ENCODE peak calls at places on chromosomes 7 and 10, in nine cellular contexts. K is stimulated activated CD8-positive, alpha-beta memory T cell treated with anti-CD3 and anti-CD28 coated beads, Interleukin-12 subunit alpha, Interleukin-12 subunit beta, amount 100 ng/mL, for 4 hours; P is GM06990; G is GF-D8; Y is left lung; U is mucosa of gallbladder; V is G401; I is AG08396; M is T-cell. R is an unnamed sample.

GRCh38 chr10:5404188-5405041 is at the start of gene TUBAL3:
- DNase-seq in K (no peak), P (no peak), G (no peak), Y (no peak), U (no peak), V (no peak), I (no peak), M (no peak), R (no peak)

GRCh38 chr10:71465576-71466252 is 69.0 kb downstream of the CDH23 start:
- DNase-seq in K (no peak), P (no peak), G (no peak), Y (no peak), U (no peak), V (no peak), I (no peak), M (no peak), R (no peak)

GRCh38 chr7:20744913-20745587 is 41.6 kb downstream of the SP8 start:
- DNase-seq in K (no peak), P (no peak), G (no peak), Y (no peak), U (no peak), V (no peak), I (no peak), M (no peak), R (no peak)

GRCh38 chr10:17647316-17647715 is 3.4 kb downstream of the STAM start:
- DNase-seq in K (no peak), P (no peak), G (peak; percentile 71), Y (no peak), U (no peak), V (no peak), I (no peak), M (no peak), R (no peak)

GRCh38 chr10:75530337-75530736 is 98.9 kb downstream of the LRMDA start:
- DNase-seq in K (no peak), P (no peak), G (no peak), Y (no peak), U (no peak), V (no peak), I (no peak), M (no peak), R (peak; percentile 82)

GRCh38 chr7:87151701-87152111 is 547 bp upstream of the DMTF1 start:
- DNase-seq in K (no peak), P (no peak), G (peak; percentile 71), Y (no peak), U (no peak), V (no peak), I (no peak), M (no peak), R (no peak)

GRCh38 chr7:15920953-15921352 is 234.5 kb upstream of the MEOX2 start:
- DNase-seq in K (no peak), P (no peak), G (no peak), Y (no peak), U (no peak), V (no peak), I (no peak), M (no peak), R (no peak)

GRCh38 chr10:123357363-123358075 is 203.3 kb downstream of the BUB3 start:
- DNase-seq in K (no peak), P (no peak), G (no peak), Y (no peak), U (no peak), V (no peak), I (no peak), M (no peak), R (no peak)

GRCh38 chr10:113983552-113983951 is 60.1 kb upstream of the ADRB1 start:
- DNase-seq in K (no peak), P (no peak), G (no peak), Y (no peak), U (no peak), V (no peak), I (no peak), M (no peak), R (no peak)

GRCh38 chr10:116606061-116606483 is 14.7 kb upstream of the PNLIPRP2 start:
- DNase-seq in K (no peak), P (no peak), G (no peak), Y (no peak), U (no peak), V (no peak), I (no peak), M (no peak), R (no peak)

GRCh38 chr7:6558837-6559236 is 7.6 kb upstream of the GRID2IP start:
- DNase-seq in K (no peak), P (no peak), G (no peak), Y (no peak), U (no peak), V (no peak), I (no peak), M (no peak), R (peak; percentile 37)

GRCh38 chr7:80496586-80496985 is 15.3 kb downstream of the GNAT3 start:
- DNase-seq in K (no peak), P (no peak), G (no peak), Y (no peak), U (no peak), V (no peak), I (no peak), M (no peak), R (no peak)

GRCh38 chr7:125119559-125120115 is 190.0 kb upstream of the POT1 start:
- DNase-seq in K (no peak), P (no peak), G (no peak), Y (no peak), U (no peak), V (no peak), I (no peak), M (no peak), R (no peak)

GRCh38 chr7:151572136-151572535 is 52.4 kb upstream of the RHEB start:
- DNase-seq in K (no peak), P (no peak), G (no peak), Y (no peak), U (no peak), V (no peak), I (no peak), M (no peak), R (no peak)

GRCh38 chr7:94298943-94299342 is 95.8 kb upstream of the COL1A2 start:
- DNase-seq in K (no peak), P (no peak), G (no peak), Y (no peak), U (no peak), V (no peak), I (peak; percentile 27), M (no peak), R (no peak)

GRCh38 chr7:77800158-77800557 is 1.6 kb downstream of the PHTF2 start:
- DNase-seq in K (no peak), P (peak; percentile 41), G (no peak), Y (no peak), U (no peak), V (no peak), I (no peak), M (no peak), R (no peak)

GRCh38 chr7:25006225-25006624 is 26.2 kb upstream of the OSBPL3 start:
- DNase-seq in K (no peak), P (no peak), G (no peak), Y (no peak), U (no peak), V (no peak), I (no peak), M (no peak), R (no peak)

GRCh38 chr10:52779541-52780390 is 7.2 kb upstream of the MBL2 start:
- DNase-seq in K (no peak), P (no peak), G (no peak), Y (peak; percentile 50), U (peak; percentile 52), V (peak; percentile 40), I (peak; percentile 81), M (peak; percentile 1), R (peak; percentile 67)

GRCh38 chr7:95577137-95577536 is 19.2 kb downstream of the PDK4 start:
- DNase-seq in K (no peak), P (no peak), G (no peak), Y (no peak), U (no peak), V (no peak), I (no peak), M (no peak), R (peak; percentile 36)

GRCh38 chr10:110392860-110393732 is 88.4 kb upstream of the SMNDC1 start:
- DNase-seq in K (no peak), P (no peak), G (no peak), Y (no peak), U (no peak), V (no peak), I (peak; percentile 59), M (no peak), R (peak; percentile 61)

GRCh38 chr7:88318196-88318595 is 11.5 kb upstream of the STEAP4 start:
- DNase-seq in K (no peak), P (no peak), G (no peak), Y (no peak), U (no peak), V (no peak), I (no peak), M (no peak), R (no peak)

GRCh38 chr7:44279731-44280505 is 45.5 kb downstream of the CAMK2B start:
- DNase-seq in K (no peak), P (no peak), G (no peak), Y (peak; percentile 16), U (no peak), V (no peak), I (no peak), M (no peak), R (peak; percentile 1)

GRCh38 chr7:2734761-2735571 is 47.0 kb downstream of the AMZ1 start:
- DNase-seq in K (no peak), P (no peak), G (peak; percentile 100), Y (peak; percentile 75), U (no peak), V (peak; percentile 28), I (no peak), M (no peak), R (no peak)

GRCh38 chr7:152501506-152501905 is 65.7 kb upstream of the KMT2C start:
- DNase-seq in K (no peak), P (no peak), G (no peak), Y (no peak), U (no peak), V (no peak), I (no peak), M (no peak), R (no peak)

GRCh38 chr7:155969192-155969929 is 157.1 kb upstream of the SHH start:
- DNase-seq in K (no peak), P (no peak), G (no peak), Y (no peak), U (no peak), V (no peak), I (no peak), M (no peak), R (peak; percentile 37)

GRCh38 chr10:44981172-44982113 is 2.8 kb upstream of the DEPP1 start:
- DNase-seq in K (no peak), P (no peak), G (no peak), Y (peak; percentile 43), U (no peak), V (peak; percentile 57), I (peak; percentile 83), M (no peak), R (peak; percentile 75)

GRCh38 chr10:113920819-113921345 is 66.4 kb downstream of the NHLRC2 start:
- DNase-seq in K (no peak), P (no peak), G (no peak), Y (no peak), U (no peak), V (no peak), I (no peak), M (no peak), R (no peak)

GRCh38 chr10:69407621-69408301 is 9.0 kb downstream of the TACR2 start:
- DNase-seq in K (no peak), P (no peak), G (no peak), Y (no peak), U (no peak), V (peak; percentile 62), I (no peak), M (no peak), R (no peak)

GRCh38 chr10:17758200-17758599 is 6.2 kb downstream of the TMEM236 start:
- DNase-seq in K (no peak), P (no peak), G (no peak), Y (no peak), U (no peak), V (no peak), I (no peak), M (no peak), R (no peak)

GRCh38 chr7:120996333-120996982 is 7.9 kb downstream of the CPED1 start:
- DNase-seq in K (no peak), P (no peak), G (peak; percentile 76), Y (peak; percentile 80), U (peak; percentile 90), V (peak; percentile 82), I (peak; percentile 33), M (peak; percentile 55), R (peak; percentile 84)

GRCh38 chr7:105131033-105131656 is 117.1 kb downstream of the KMT2E start:
- DNase-seq in K (no peak), P (no peak), G (no peak), Y (no peak), U (no peak), V (no peak), I (no peak), M (no peak), R (peak; percentile 24)

R was measured in adrenal gland.